ENCODE peak calls at places on chromosomes 16 and 17, in seven cellular contexts. L is psoas muscle, G is RWPE1, Y is tibial nerve, Q is pancreas, F is ascending aorta, H is cardiac muscle cell. D is an unnamed sample.

GRCh38 chr17:43226393-43226792 is 2.0 kb downstream of the CCDC200 start:
- DNase-seq in Q (no peak), L (no peak), F (no peak), G (no peak), Y (no peak), H (no peak), D (no peak)

GRCh38 chr16:28951410-28951943 is 740 bp downstream of the NFATC2IP start:
- DNase-seq in L (no peak), G (peak; percentile 46), Q (no peak), H (no peak), F (peak; percentile 65), Y (no peak), D (no peak)

GRCh38 chr17:58332720-58333395 is 4.3 kb upstream of the TSPOAP1 start:
- DNase-seq in L (no peak), G (no peak), Q (no peak), H (no peak), F (no peak), Y (no peak), D (no peak)

GRCh38 chr16:67415872-67416793 is at the start of gene ZDHHC1:
- DNase-seq in Y (no peak), Q (peak; percentile 80), L (peak; percentile 87), G (peak; percentile 52), H (peak; percentile 77), F (peak; percentile 80), D (peak; percentile 61)

GRCh38 chr16:2475413-2476344 is 752 bp downstream of the TBC1D24 start:
- DNase-seq in F (no peak), Q (peak; percentile 61), H (no peak), Y (no peak), G (no peak), L (no peak), D (no peak)

GRCh38 chr16:75264531-75264998 is 13.1 kb upstream of the BCAR1 start:
- DNase-seq in Q (peak; percentile 52), H (peak; percentile 78), L (no peak), Y (no peak), F (peak; percentile 70), G (no peak), D (no peak)

GRCh38 chr17:58706351-58707140 is 14.1 kb downstream of the RAD51C start:
- DNase-seq in L (no peak), Q (no peak), G (no peak), Y (no peak), H (no peak), F (no peak), D (no peak)

GRCh38 chr16:57276596-57276995 is 7.9 kb downstream of the PLLP start:
- DNase-seq in G (peak; percentile 86), F (no peak), L (no peak), Y (no peak), H (peak; percentile 32), Q (no peak), D (no peak)

GRCh38 chr17:50949128-50950001 is 83.2 kb upstream of the TOB1 start:
- DNase-seq in G (no peak), F (peak; percentile 62), Y (peak; percentile 12), Q (peak; percentile 48), H (no peak), L (peak; percentile 65), D (peak; percentile 27)

GRCh38 chr17:41629826-41630670 is 5.7 kb upstream of the KRT17 start:
- DNase-seq in H (no peak), Y (no peak), F (no peak), L (peak; percentile 39), Q (no peak), G (no peak), D (no peak)

GRCh38 chr17:81514485-81514734 is 1.8 kb upstream of the ACTG1 start:
- DNase-seq in Q (no peak), Y (no peak), L (no peak), F (no peak), H (no peak), G (no peak), D (no peak)

GRCh38 chr17:57432507-57433277 is 176.4 kb downstream of the MSI2 start:
- DNase-seq in L (no peak), G (no peak), H (no peak), Q (no peak), Y (no peak), F (no peak), D (no peak)

GRCh38 chr17:15891348-15891747 is 53.6 kb upstream of the ADORA2B start:
- DNase-seq in Q (no peak), F (no peak), H (no peak), G (no peak), Y (no peak), L (no peak), D (no peak)

GRCh38 chr16:11743308-11744074 is 834 bp upstream of the TXNDC11 start:
- DNase-seq in F (peak; percentile 87), H (peak; percentile 84), L (peak; percentile 65), Q (peak; percentile 51), G (no peak), Y (peak; percentile 30), D (no peak)

GRCh38 chr17:45787044-45787443 is 2.9 kb downstream of the CRHR1 start:
- DNase-seq in Y (no peak), G (no peak), Q (no peak), F (no peak), H (no peak), L (no peak), D (no peak)

GRCh38 chr17:81277938-81278693 is 17.0 kb downstream of the SLC38A10 start:
- DNase-seq in G (no peak), Y (no peak), F (no peak), Q (no peak), L (no peak), H (peak; percentile 64), D (no peak)

GRCh38 chr17:4948166-4948996 is at the start of gene PFN1:
- DNase-seq in Q (peak; percentile 89), L (peak; percentile 95), H (peak; percentile 97), F (peak; percentile 94), G (peak; percentile 90), Y (peak; percentile 91), D (peak; percentile 81)

GRCh38 chr16:19781196-19781595 is 63.1 kb downstream of the IQCK start:
- DNase-seq in L (no peak), Q (no peak), Y (no peak), H (peak; percentile 82), G (no peak), F (no peak), D (no peak)

GRCh38 chr17:38456031-38456815 is 28.0 kb downstream of the ARHGAP23 start:
- DNase-seq in L (no peak), F (no peak), H (no peak), Y (no peak), G (no peak), Q (no peak), D (no peak)
- TF ChIP-seq CTCF in L (no peak), F (peak; percentile 12), H (peak; percentile 47), Y (no peak), G (no peak), Q (no peak), D (peak; percentile 22)

GRCh38 chr17:48582750-48583069 is 4.6 kb upstream of the HOXB4 start:
- DNase-seq in L (no peak), Y (no peak), F (no peak), G (no peak), H (no peak), Q (no peak), D (no peak)
- H3K27ac ChIP-seq in L (peak overlapping the region; percentile 72), Y (no peak overlapping the region), F (peak overlapping the region; percentile 96), G (no peak overlapping the region), H (no peak overlapping the region), Q (no peak overlapping the region), D (no peak overlapping the region)

GRCh38 chr16:66167564-66168291 is 198.8 kb upstream of the CDH5 start:
- DNase-seq in L (no peak), H (peak; percentile 99), G (no peak), Q (no peak), Y (no peak), F (no peak), D (no peak)
- TF ChIP-seq CTCF in L (no peak), H (peak; percentile 81), G (no peak), Q (no peak), Y (no peak), F (peak; percentile 30), D (no peak)

GRCh38 chr17:17201271-17201670 is 4.9 kb downstream of the PLD6 start:
- DNase-seq in G (no peak), Q (no peak), H (no peak), Y (no peak), L (no peak), F (no peak), D (no peak)

GRCh38 chr17:17198281-17198680 is 7.9 kb downstream of the PLD6 start:
- DNase-seq in Q (no peak), F (no peak), L (no peak), H (no peak), G (no peak), Y (no peak), D (no peak)

GRCh38 chr17:17201907-17202306 is 4.2 kb downstream of the PLD6 start:
- DNase-seq in Q (no peak), H (no peak), F (no peak), G (no peak), L (no peak), Y (no peak), D (no peak)

GRCh38 chr17:17200831-17201230 is 5.3 kb downstream of the PLD6 start:
- DNase-seq in Y (no peak), G (no peak), F (no peak), L (no peak), Q (no peak), H (no peak), D (no peak)

GRCh38 chr17:17200311-17200710 is 5.8 kb downstream of the PLD6 start:
- DNase-seq in L (no peak), Q (no peak), H (no peak), Y (no peak), G (no peak), F (no peak), D (no peak)
- H3K27ac ChIP-seq in L (no peak overlapping the region), Q (no peak overlapping the region), H (no peak overlapping the region), Y (no peak overlapping the region), G (no peak overlapping the region), F (no peak overlapping the region), D (no peak overlapping the region)